ENCODE peak calls at places on chromosome 13, in eight cellular contexts. One of them, this sample, is unnamed. For H3K36me3, the result is how much of the 10 kb centered on the place peaks cover.

GRCh38 chr13:43356566-43356965 is 333.2 kb downstream of the DNAJC15 start:
- DNase-seq in stomach: no peak
- DNase-seq in Peyer's patch: no peak
- DNase-seq in cardiac muscle cell: no peak
- DNase-seq in heart left ventricle: no peak
- DNase-seq in H7: no peak
- DNase-seq in fibroblast of lung: no peak
- DNase-seq in effector memory CD4-positive, alpha-beta T cell: no peak
- DNase-seq in this sample: no peak

GRCh38 chr13:107067381-107067780 is 499.4 kb upstream of the ARGLU1 start:
- DNase-seq in stomach: no peak
- DNase-seq in Peyer's patch: no peak
- DNase-seq in cardiac muscle cell: no peak
- DNase-seq in heart left ventricle: no peak
- DNase-seq in H7: no peak
- DNase-seq in fibroblast of lung: no peak
- DNase-seq in effector memory CD4-positive, alpha-beta T cell: no peak
- DNase-seq in this sample: no peak

GRCh38 chr13:53941588-53942190 is 913.1 kb downstream of the OLFM4 start:
- DNase-seq in stomach: no peak
- DNase-seq in Peyer's patch: no peak
- DNase-seq in cardiac muscle cell: no peak
- DNase-seq in heart left ventricle: no peak
- DNase-seq in H7: no peak
- DNase-seq in fibroblast of lung: no peak
- DNase-seq in effector memory CD4-positive, alpha-beta T cell: no peak
- DNase-seq in this sample: no peak

GRCh38 chr13:83819611-83820010 is 62.7 kb downstream of the SLITRK1 start:
- DNase-seq in stomach: no peak
- DNase-seq in Peyer's patch: no peak
- DNase-seq in cardiac muscle cell: no peak
- DNase-seq in heart left ventricle: no peak
- DNase-seq in H7: no peak
- DNase-seq in fibroblast of lung: peak
- DNase-seq in effector memory CD4-positive, alpha-beta T cell: no peak
- DNase-seq in this sample: no peak

GRCh38 chr13:89856512-89856911 is 1491.0 kb upstream of the MIR17HG start:
- DNase-seq in stomach: no peak
- DNase-seq in Peyer's patch: no peak
- DNase-seq in cardiac muscle cell: no peak
- DNase-seq in heart left ventricle: no peak
- DNase-seq in H7: no peak
- DNase-seq in fibroblast of lung: no peak
- DNase-seq in effector memory CD4-positive, alpha-beta T cell: no peak
- DNase-seq in this sample: no peak

GRCh38 chr13:49667773-49668172 is 23.5 kb downstream of the EBPL start:
- DNase-seq in stomach: no peak
- DNase-seq in Peyer's patch: no peak
- DNase-seq in cardiac muscle cell: no peak
- DNase-seq in heart left ventricle: no peak
- DNase-seq in H7: no peak
- DNase-seq in fibroblast of lung: peak
- DNase-seq in effector memory CD4-positive, alpha-beta T cell: no peak
- DNase-seq in this sample: peak

GRCh38 chr13:109241160-109241559 is 545.2 kb downstream of the IRS2 start:
- DNase-seq in stomach: no peak
- DNase-seq in Peyer's patch: no peak
- DNase-seq in cardiac muscle cell: no peak
- DNase-seq in heart left ventricle: no peak
- DNase-seq in H7: no peak
- DNase-seq in fibroblast of lung: peak
- DNase-seq in effector memory CD4-positive, alpha-beta T cell: no peak
- DNase-seq in this sample: no peak

GRCh38 chr13:74037762-74038161 is 96.4 kb downstream of the KLF12 start:
- DNase-seq in stomach: no peak
- DNase-seq in Peyer's patch: no peak
- DNase-seq in cardiac muscle cell: no peak
- DNase-seq in heart left ventricle: no peak
- DNase-seq in H7: no peak
- DNase-seq in fibroblast of lung: no peak
- DNase-seq in effector memory CD4-positive, alpha-beta T cell: no peak
- DNase-seq in this sample: no peak

GRCh38 chr13:32314968-32315254 is 252 bp downstream of the ZAR1L start:
- DNase-seq in stomach: peak
- DNase-seq in Peyer's patch: peak
- DNase-seq in cardiac muscle cell: peak
- DNase-seq in heart left ventricle: peak
- DNase-seq in H7: peak
- DNase-seq in fibroblast of lung: peak
- DNase-seq in effector memory CD4-positive, alpha-beta T cell: peak
- DNase-seq in this sample: peak

GRCh38 chr13:89746554-89746953 is 1600.9 kb upstream of the MIR17HG start:
- DNase-seq in stomach: no peak
- DNase-seq in Peyer's patch: no peak
- DNase-seq in cardiac muscle cell: no peak
- DNase-seq in heart left ventricle: no peak
- DNase-seq in H7: no peak
- DNase-seq in fibroblast of lung: no peak
- DNase-seq in effector memory CD4-positive, alpha-beta T cell: no peak
- DNase-seq in this sample: no peak

GRCh38 chr13:95020298-95020987 is 280.8 kb downstream of the ABCC4 start:
- DNase-seq in stomach: no peak
- DNase-seq in Peyer's patch: no peak
- DNase-seq in cardiac muscle cell: no peak
- DNase-seq in heart left ventricle: no peak
- DNase-seq in H7: no peak
- DNase-seq in fibroblast of lung: peak
- DNase-seq in effector memory CD4-positive, alpha-beta T cell: no peak
- DNase-seq in this sample: no peak

GRCh38 chr13:97259787-97260641 is 37.9 kb downstream of the MBNL2 start:
- DNase-seq in stomach: no peak
- DNase-seq in Peyer's patch: peak
- DNase-seq in cardiac muscle cell: no peak
- DNase-seq in heart left ventricle: peak
- DNase-seq in H7: no peak
- DNase-seq in fibroblast of lung: peak
- DNase-seq in effector memory CD4-positive, alpha-beta T cell: no peak
- DNase-seq in this sample: peak

GRCh38 chr13:23620211-23620610 is 50.0 kb downstream of the TNFRSF19 start:
- DNase-seq in stomach: no peak
- DNase-seq in Peyer's patch: no peak
- DNase-seq in cardiac muscle cell: no peak
- DNase-seq in heart left ventricle: no peak
- DNase-seq in H7: no peak
- DNase-seq in fibroblast of lung: no peak
- DNase-seq in effector memory CD4-positive, alpha-beta T cell: no peak
- DNase-seq in this sample: no peak

GRCh38 chr13:79859756-79860155 is 378.8 kb downstream of the NDFIP2 start:
- DNase-seq in stomach: no peak
- DNase-seq in Peyer's patch: no peak
- DNase-seq in cardiac muscle cell: no peak
- DNase-seq in heart left ventricle: no peak
- DNase-seq in H7: no peak
- DNase-seq in fibroblast of lung: no peak
- DNase-seq in effector memory CD4-positive, alpha-beta T cell: no peak
- DNase-seq in this sample: no peak

GRCh38 chr13:73273737-73274136 is 214.9 kb downstream of the KLF5 start:
- DNase-seq in stomach: no peak
- DNase-seq in Peyer's patch: no peak
- DNase-seq in cardiac muscle cell: peak
- DNase-seq in heart left ventricle: no peak
- DNase-seq in H7: no peak
- DNase-seq in fibroblast of lung: peak
- DNase-seq in effector memory CD4-positive, alpha-beta T cell: no peak
- DNase-seq in this sample: no peak

GRCh38 chr13:100347941-100348340 is 240.6 kb downstream of the GGACT start:
- DNase-seq in stomach: no peak
- DNase-seq in Peyer's patch: no peak
- DNase-seq in cardiac muscle cell: no peak
- DNase-seq in heart left ventricle: no peak
- DNase-seq in H7: no peak
- DNase-seq in fibroblast of lung: peak
- DNase-seq in effector memory CD4-positive, alpha-beta T cell: no peak
- DNase-seq in this sample: no peak

DNA sequence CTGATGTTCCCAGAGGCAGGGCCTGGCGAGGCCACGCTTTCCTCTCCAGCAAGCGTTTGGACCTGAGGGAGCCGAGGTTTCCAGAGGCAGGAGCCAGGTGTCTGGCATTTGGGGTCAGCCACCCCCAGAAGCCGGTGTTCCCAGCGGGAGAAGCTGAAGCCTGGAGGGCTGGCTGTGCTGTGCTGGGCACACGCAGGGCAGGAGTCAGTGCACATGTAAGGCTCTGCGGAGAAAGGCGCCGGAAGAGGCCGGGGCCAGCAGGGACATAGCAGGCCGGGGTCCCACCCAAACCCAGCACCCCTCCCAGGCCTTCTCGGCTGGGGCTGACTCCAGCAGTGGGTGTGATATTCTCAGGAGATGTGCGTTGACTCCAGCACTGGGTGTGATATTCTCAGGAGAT is 31.6 kb downstream of the MCF2L start:
- DNase-seq in stomach: no peak
- DNase-seq in Peyer's patch: no peak
- DNase-seq in cardiac muscle cell: no peak
- DNase-seq in heart left ventricle: no peak
- DNase-seq in H7: no peak
- DNase-seq in fibroblast of lung: no peak
- DNase-seq in effector memory CD4-positive, alpha-beta T cell: no peak
- DNase-seq in this sample: no peak
- H3K4me3 ChIP-seq in stomach: no peak
- H3K4me3 ChIP-seq in Peyer's patch: no peak
- H3K4me3 ChIP-seq in cardiac muscle cell: no peak
- H3K4me3 ChIP-seq in heart left ventricle: peak
- H3K4me3 ChIP-seq in H7: no peak
- H3K4me3 ChIP-seq in fibroblast of lung: no peak
- H3K4me3 ChIP-seq in effector memory CD4-positive, alpha-beta T cell: no peak
- H3K4me3 ChIP-seq in this sample: no peak

GRCh38 chr13:30656178-30656577 is 38.5 kb downstream of the USPL1 start:
- DNase-seq in stomach: no peak
- DNase-seq in Peyer's patch: no peak
- DNase-seq in cardiac muscle cell: no peak
- DNase-seq in heart left ventricle: no peak
- DNase-seq in H7: no peak
- DNase-seq in fibroblast of lung: no peak
- DNase-seq in effector memory CD4-positive, alpha-beta T cell: no peak
- DNase-seq in this sample: no peak
- H3K36me3 ChIP-seq in stomach: half or more
- H3K36me3 ChIP-seq in Peyer's patch: under half
- H3K36me3 ChIP-seq in cardiac muscle cell: under half
- H3K36me3 ChIP-seq in heart left ventricle: half or more
- H3K36me3 ChIP-seq in H7: under half
- H3K36me3 ChIP-seq in fibroblast of lung: under half
- H3K36me3 ChIP-seq in effector memory CD4-positive, alpha-beta T cell: under half
- H3K36me3 ChIP-seq in this sample: under half

DNA sequence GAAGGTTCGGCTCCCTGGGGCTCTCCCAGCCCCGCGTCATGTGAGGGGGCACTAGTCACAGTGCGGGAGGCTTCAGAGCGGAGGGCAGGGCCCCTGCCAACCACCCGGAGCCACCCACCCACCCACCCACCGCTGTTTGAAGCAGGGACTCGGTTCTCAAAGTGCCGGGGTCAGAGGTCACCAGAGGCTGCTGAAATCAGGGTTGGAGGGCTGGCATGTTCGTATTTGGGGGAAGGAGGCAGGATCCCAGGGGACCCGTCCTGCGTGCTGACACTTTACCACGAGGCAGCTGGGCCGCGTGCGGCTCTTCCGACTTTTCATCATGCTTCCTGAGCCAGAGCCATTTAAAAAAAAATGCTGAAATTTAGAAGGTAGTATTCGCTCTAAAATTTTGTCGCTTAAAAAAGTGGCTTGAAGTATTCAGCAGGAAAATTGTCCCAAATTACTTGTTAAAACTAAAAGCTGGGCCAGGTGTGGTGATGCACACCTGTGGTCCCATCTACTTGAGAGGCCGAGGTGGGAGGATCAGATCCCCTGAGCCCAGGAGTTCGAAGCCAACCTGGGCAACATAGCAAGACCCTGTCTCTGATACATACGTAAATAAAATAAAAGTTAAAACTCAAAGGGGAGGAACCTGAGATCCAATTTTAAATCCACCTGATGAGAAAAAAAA is 21.2 kb downstream of the ATP11A start:
- DNase-seq in stomach: no peak
- DNase-seq in Peyer's patch: peak
- DNase-seq in cardiac muscle cell: no peak
- DNase-seq in heart left ventricle: peak
- DNase-seq in H7: peak
- DNase-seq in fibroblast of lung: no peak
- DNase-seq in effector memory CD4-positive, alpha-beta T cell: no peak
- DNase-seq in this sample: no peak
- H3K4me3 ChIP-seq in stomach: no peak
- H3K4me3 ChIP-seq in Peyer's patch: no peak
- H3K4me3 ChIP-seq in cardiac muscle cell: no peak
- H3K4me3 ChIP-seq in heart left ventricle: no peak
- H3K4me3 ChIP-seq in H7: no peak
- H3K4me3 ChIP-seq in fibroblast of lung: peak
- H3K4me3 ChIP-seq in effector memory CD4-positive, alpha-beta T cell: no peak
- H3K4me3 ChIP-seq in this sample: no peak

GRCh38 chr13:20301391-20302071 is 69.4 kb upstream of the GJB6 start:
- DNase-seq in stomach: no peak
- DNase-seq in Peyer's patch: no peak
- DNase-seq in cardiac muscle cell: no peak
- DNase-seq in heart left ventricle: peak
- DNase-seq in H7: peak
- DNase-seq in fibroblast of lung: peak
- DNase-seq in effector memory CD4-positive, alpha-beta T cell: no peak
- DNase-seq in this sample: no peak

GRCh38 chr13:20311022-20311421 is 78.9 kb upstream of the GJB6 start:
- DNase-seq in stomach: no peak
- DNase-seq in Peyer's patch: no peak
- DNase-seq in cardiac muscle cell: no peak
- DNase-seq in heart left ventricle: no peak
- DNase-seq in H7: no peak
- DNase-seq in fibroblast of lung: no peak
- DNase-seq in effector memory CD4-positive, alpha-beta T cell: no peak
- DNase-seq in this sample: no peak

GRCh38 chr13:20305587-20305986 is 73.5 kb upstream of the GJB6 start:
- DNase-seq in stomach: no peak
- DNase-seq in Peyer's patch: peak
- DNase-seq in cardiac muscle cell: no peak
- DNase-seq in heart left ventricle: no peak
- DNase-seq in H7: no peak
- DNase-seq in fibroblast of lung: no peak
- DNase-seq in effector memory CD4-positive, alpha-beta T cell: no peak
- DNase-seq in this sample: no peak

GRCh38 chr13:20303636-20304035 is 71.5 kb upstream of the GJB6 start:
- DNase-seq in stomach: no peak
- DNase-seq in Peyer's patch: peak
- DNase-seq in cardiac muscle cell: no peak
- DNase-seq in heart left ventricle: no peak
- DNase-seq in H7: no peak
- DNase-seq in fibroblast of lung: peak
- DNase-seq in effector memory CD4-positive, alpha-beta T cell: no peak
- DNase-seq in this sample: no peak

DNA sequence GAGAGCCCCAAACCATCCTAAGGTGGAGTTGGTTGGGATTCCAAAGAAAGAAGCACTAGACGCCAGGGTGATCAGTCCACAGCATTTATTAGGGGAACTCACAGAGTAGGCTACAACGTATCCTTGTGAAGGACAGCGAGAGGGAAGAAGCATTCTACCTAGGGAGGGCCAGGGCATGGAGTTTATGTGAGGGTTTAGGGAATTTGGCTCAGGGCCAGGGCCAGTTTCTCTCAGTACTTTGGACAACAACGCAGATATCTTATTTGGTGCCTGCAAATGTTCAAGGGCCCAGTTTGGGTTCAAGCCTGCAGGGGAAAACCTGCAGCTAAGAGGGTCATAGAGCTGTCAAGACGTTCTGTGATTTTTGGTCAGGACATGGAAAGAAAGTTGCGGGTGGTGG is 73.9 kb upstream of the GJB6 start:
- DNase-seq in stomach: no peak
- DNase-seq in Peyer's patch: peak
- DNase-seq in cardiac muscle cell: no peak
- DNase-seq in heart left ventricle: no peak
- DNase-seq in H7: no peak
- DNase-seq in fibroblast of lung: no peak
- DNase-seq in effector memory CD4-positive, alpha-beta T cell: no peak
- DNase-seq in this sample: no peak
- H3K36me3 ChIP-seq in stomach: under half
- H3K36me3 ChIP-seq in Peyer's patch: under half
- H3K36me3 ChIP-seq in cardiac muscle cell: under half
- H3K36me3 ChIP-seq in heart left ventricle: under half
- H3K36me3 ChIP-seq in H7: under half
- H3K36me3 ChIP-seq in fibroblast of lung: under half
- H3K36me3 ChIP-seq in effector memory CD4-positive, alpha-beta T cell: under half
- H3K36me3 ChIP-seq in this sample: under half

This sample was measured in adrenal gland.